ENCODE peak calls at places on chromosomes 6 and 20, in four cellular contexts. I is NCI-H1436, O is NCI-H2029 treated with DMSO at 0.1 percent for 48 hours, K is RPMI7951. D is an unnamed sample.

GRCh38 chr20:43832096-43832816 is 82.4 kb upstream of the TOX2 start:
- DNase-seq in I (no peak), K (no peak), O (no peak), D (no peak)

GRCh38 chr20:12925214-12925755 is 83.5 kb upstream of the SPTLC3 start:
- DNase-seq in K (peak; percentile 86), O (peak; percentile 61), I (peak; percentile 60), D (peak; percentile 72)

GRCh38 chr6:155147958-155148663 is 115.7 kb upstream of the CLDN20 start:
- DNase-seq in O (no peak), I (no peak), K (no peak), D (no peak)

GRCh38 chr6:56356431-56356830 is 109.1 kb upstream of the COL21A1 start:
- DNase-seq in O (no peak), K (peak; percentile 64), I (no peak), D (no peak)

GRCh38 chr6:18022398-18023231 is 35.2 kb upstream of the KIF13A start:
- DNase-seq in K (peak; percentile 45), I (no peak), O (no peak), D (no peak)

GRCh38 chr20:57287007-57287810 is 20.8 kb upstream of the BMP7 start:
- DNase-seq in I (no peak), O (no peak), K (no peak), D (no peak)

GRCh38 chr20:13149371-13149770 is 71.7 kb upstream of the ISM1 start:
- DNase-seq in I (no peak), O (no peak), K (peak; percentile 95), D (no peak)

GRCh38 chr6:16872543-16873230 is 111.4 kb upstream of the ATXN1 start:
- DNase-seq in K (no peak), O (no peak), I (no peak), D (no peak)

GRCh38 chr6:143060806-143061596 is at the start of gene AIG1:
- DNase-seq in O (no peak), I (peak; percentile 1), K (no peak), D (no peak)

GRCh38 chr20:22288957-22289356 is 295.4 kb downstream of the FOXA2 start:
- DNase-seq in I (no peak), O (no peak), K (no peak), D (no peak)

GRCh38 chr6:48036316-48036715 is 74.7 kb downstream of the PTCHD4 start:
- DNase-seq in K (peak; percentile 54), O (no peak), I (no peak), D (peak; percentile 86)

GRCh38 chr6:4466769-4467480 is 309.3 kb upstream of the CDYL start:
- DNase-seq in I (no peak), O (no peak), K (peak; percentile 38), D (no peak)

GRCh38 chr20:15005300-15005986 is 668.0 kb upstream of the FLRT3 start:
- DNase-seq in O (no peak), K (no peak), I (no peak), D (no peak)

GRCh38 chr20:57539889-57540288 is 14.9 kb upstream of the CTCFL start:
- DNase-seq in K (peak; percentile 29), I (no peak), O (no peak), D (no peak)

GRCh38 chr20:64242003-64242796 is 13.3 kb upstream of the PCMTD2 start:
- DNase-seq in O (no peak), K (no peak), I (no peak), D (no peak)

GRCh38 chr6:157323924-157324276 is 581 bp upstream of the TMEM242 start:
- DNase-seq in O (no peak), I (no peak), K (peak; percentile 78), D (peak; percentile 69)

GRCh38 chr20:59082077-59082740 is 39.6 kb upstream of the PRELID3B start:
- DNase-seq in I (no peak), O (no peak), K (peak; percentile 25), D (no peak)

GRCh38 chr6:127582777-127583462 is 5.9 kb downstream of the C6orf58 start:
- DNase-seq in O (no peak), K (peak; percentile 77), I (no peak), D (peak; percentile 44)

GRCh38 chr6:26155066-26155925 is 68.1 kb downstream of the HFE start:
- DNase-seq in K (peak; percentile 37), I (no peak), O (peak; percentile 66), D (peak; percentile 62)

GRCh38 chr6:148359228-148359627 is 16.6 kb downstream of the SASH1 start:
- DNase-seq in O (no peak), K (no peak), I (no peak), D (no peak)

GRCh38 chr6:136994782-136995181 is 50.0 kb downstream of the IL20RA start:
- DNase-seq in K (no peak), I (no peak), O (peak; percentile 23), D (no peak)

GRCh38 chr6:24991748-24992467 is 56.1 kb upstream of the RIPOR2 start:
- DNase-seq in I (peak; percentile 78), O (peak; percentile 74), K (peak; percentile 55), D (peak; percentile 38)

GRCh38 chr6:159217595-159218275 is 48.5 kb downstream of the FNDC1 start:
- DNase-seq in I (no peak), K (peak; percentile 37), O (no peak), D (no peak)

GRCh38 chr20:51966296-51966971 is 164.1 kb upstream of the SALL4 start:
- DNase-seq in O (no peak), I (no peak), K (peak; percentile 81), D (peak; percentile 82)

GRCh38 chr6:167450631-167451030 is 125.7 kb downstream of the TTLL2 start:
- DNase-seq in O (no peak), K (no peak), I (no peak), D (no peak)

GRCh38 chr6:83051386-83052172 is 14.1 kb downstream of the UBE3D start:
- DNase-seq in I (no peak), O (peak; percentile 80), K (no peak), D (no peak)

GRCh38 chr6:33955566-33955965 is 151.8 kb upstream of the MLN start:
- DNase-seq in I (no peak), O (no peak), K (no peak), D (no peak)

GRCh38 chr6:120735641-120736040 is 598.6 kb downstream of the TBC1D32 start:
- DNase-seq in K (no peak), O (no peak), I (no peak), D (no peak)

GRCh38 chr20:53738945-53739798 is 145.5 kb upstream of the ZNF217 start:
- DNase-seq in K (peak; percentile 40), I (no peak), O (no peak), D (peak; percentile 15)

GRCh38 chr6:33575211-33575610 is 4.9 kb downstream of the BAK1 start:
- DNase-seq in I (no peak), K (no peak), O (no peak), D (no peak)

GRCh38 chr6:56649782-56650181 is 7.1 kb upstream of the DST start:
- DNase-seq in O (no peak), I (no peak), K (no peak), D (no peak)

D was measured in foreskin melanocyte.